ENCODE peak calls at places on chromosomes 3 and 15, in eight cellular contexts. One of them, this sample, is unnamed.

GRCh38 chr15:68652141-68652540 is 73.3 kb downstream of the CORO2B start:
- DNase-seq in mesothelial cell of epicardium: no peak
- DNase-seq in WERI-Rb-1: peak
- DNase-seq in GF-D8: no peak
- DNase-seq in activated naive CD4-positive, alpha-beta T cell: no peak
- DNase-seq in NCI-H524: peak
- DNase-seq in activated gamma-delta T cell treated with Interleukin-2 at 50 U/mL for 16 hours: no peak
- DNase-seq in HS-5: no peak
- DNase-seq in this sample: no peak

GRCh38 chr15:99708563-99708962 is 24.7 kb downstream of the LYSMD4 start:
- DNase-seq in HS-5: no peak
- DNase-seq in WERI-Rb-1: no peak
- DNase-seq in mesothelial cell of epicardium: no peak
- DNase-seq in NCI-H524: no peak
- DNase-seq in GF-D8: no peak
- DNase-seq in activated gamma-delta T cell treated with Interleukin-2 at 50 U/mL for 16 hours: no peak
- DNase-seq in activated naive CD4-positive, alpha-beta T cell: no peak
- DNase-seq in this sample: peak

GRCh38 chr3:16181361-16181760 is 6.9 kb downstream of the GALNT15 start:
- DNase-seq in WERI-Rb-1: no peak
- DNase-seq in HS-5: no peak
- DNase-seq in GF-D8: no peak
- DNase-seq in mesothelial cell of epicardium: no peak
- DNase-seq in activated naive CD4-positive, alpha-beta T cell: no peak
- DNase-seq in NCI-H524: no peak
- DNase-seq in activated gamma-delta T cell treated with Interleukin-2 at 50 U/mL for 16 hours: no peak
- DNase-seq in this sample: no peak

GRCh38 chr3:152173627-152174026 is 95.1 kb upstream of the MBNL1 start:
- DNase-seq in activated naive CD4-positive, alpha-beta T cell: no peak
- DNase-seq in activated gamma-delta T cell treated with Interleukin-2 at 50 U/mL for 16 hours: no peak
- DNase-seq in NCI-H524: no peak
- DNase-seq in WERI-Rb-1: no peak
- DNase-seq in GF-D8: no peak
- DNase-seq in HS-5: no peak
- DNase-seq in mesothelial cell of epicardium: no peak
- DNase-seq in this sample: no peak

GRCh38 chr3:170585008-170585936 is 603 bp downstream of the SLC7A14 start:
- DNase-seq in mesothelial cell of epicardium: peak
- DNase-seq in HS-5: no peak
- DNase-seq in NCI-H524: no peak
- DNase-seq in WERI-Rb-1: peak
- DNase-seq in activated gamma-delta T cell treated with Interleukin-2 at 50 U/mL for 16 hours: no peak
- DNase-seq in activated naive CD4-positive, alpha-beta T cell: no peak
- DNase-seq in GF-D8: no peak
- DNase-seq in this sample: no peak

GRCh38 chr3:59572106-59572505 is 522.3 kb upstream of the CFAP20DC start:
- DNase-seq in GF-D8: no peak
- DNase-seq in activated naive CD4-positive, alpha-beta T cell: no peak
- DNase-seq in activated gamma-delta T cell treated with Interleukin-2 at 50 U/mL for 16 hours: no peak
- DNase-seq in HS-5: no peak
- DNase-seq in NCI-H524: no peak
- DNase-seq in mesothelial cell of epicardium: no peak
- DNase-seq in WERI-Rb-1: no peak
- DNase-seq in this sample: no peak

GRCh38 chr3:47491186-47491585 is 15.4 kb upstream of the SCAP start:
- DNase-seq in GF-D8: no peak
- DNase-seq in mesothelial cell of epicardium: no peak
- DNase-seq in activated gamma-delta T cell treated with Interleukin-2 at 50 U/mL for 16 hours: no peak
- DNase-seq in NCI-H524: no peak
- DNase-seq in WERI-Rb-1: no peak
- DNase-seq in HS-5: no peak
- DNase-seq in activated naive CD4-positive, alpha-beta T cell: no peak
- DNase-seq in this sample: no peak

GRCh38 chr3:108486910-108487309 is 23.5 kb downstream of the MYH15 start:
- DNase-seq in mesothelial cell of epicardium: no peak
- DNase-seq in NCI-H524: peak
- DNase-seq in activated naive CD4-positive, alpha-beta T cell: no peak
- DNase-seq in WERI-Rb-1: peak
- DNase-seq in HS-5: no peak
- DNase-seq in GF-D8: no peak
- DNase-seq in activated gamma-delta T cell treated with Interleukin-2 at 50 U/mL for 16 hours: no peak
- DNase-seq in this sample: peak

GRCh38 chr3:74693696-74694393 is 79.4 kb upstream of the CNTN3 start:
- DNase-seq in mesothelial cell of epicardium: no peak
- DNase-seq in activated gamma-delta T cell treated with Interleukin-2 at 50 U/mL for 16 hours: no peak
- DNase-seq in NCI-H524: no peak
- DNase-seq in WERI-Rb-1: no peak
- DNase-seq in GF-D8: no peak
- DNase-seq in activated naive CD4-positive, alpha-beta T cell: no peak
- DNase-seq in HS-5: no peak
- DNase-seq in this sample: no peak

GRCh38 chr3:18767756-18768303 is 342.7 kb upstream of the SATB1 start:
- DNase-seq in GF-D8: no peak
- DNase-seq in activated gamma-delta T cell treated with Interleukin-2 at 50 U/mL for 16 hours: no peak
- DNase-seq in WERI-Rb-1: no peak
- DNase-seq in activated naive CD4-positive, alpha-beta T cell: no peak
- DNase-seq in HS-5: no peak
- DNase-seq in mesothelial cell of epicardium: no peak
- DNase-seq in NCI-H524: no peak
- DNase-seq in this sample: no peak

This sample was measured in foreskin keratinocyte.